ENCODE peak calls at places on chromosome 6, in five cellular contexts. One of them, this sample, is unnamed.

GRCh38 chr6:135642912-135643311 is 145.4 kb upstream of the AHI1 start:
- DNase-seq in sigmoid colon: no peak
- DNase-seq in transverse colon: no peak
- DNase-seq in fibroblast of lung: no peak
- DNase-seq in lower lobe of right lung: no peak
- DNase-seq in this sample: no peak

GRCh38 chr6:28606424-28607391 is 81.0 kb downstream of the GPX5 start:
- DNase-seq in transverse colon: no peak
- DNase-seq in lower lobe of right lung: no peak
- DNase-seq in sigmoid colon: no peak
- DNase-seq in fibroblast of lung: peak
- DNase-seq in this sample: no peak

GRCh38 chr6:48671506-48671905 is 560.5 kb upstream of the PTCHD4 start:
- DNase-seq in lower lobe of right lung: no peak
- DNase-seq in fibroblast of lung: peak
- DNase-seq in sigmoid colon: no peak
- DNase-seq in transverse colon: no peak
- DNase-seq in this sample: no peak

GRCh38 chr6:26215200-26216014 is 128.2 kb downstream of the HFE start:
- DNase-seq in lower lobe of right lung: no peak
- DNase-seq in fibroblast of lung: peak
- DNase-seq in sigmoid colon: no peak
- DNase-seq in transverse colon: no peak
- DNase-seq in this sample: no peak

GRCh38 chr6:21741221-21742109 is 147.9 kb downstream of the SOX4 start:
- DNase-seq in fibroblast of lung: peak
- DNase-seq in sigmoid colon: no peak
- DNase-seq in lower lobe of right lung: no peak
- DNase-seq in transverse colon: no peak
- DNase-seq in this sample: no peak

GRCh38 chr6:710601-711571 is 17.9 kb upstream of the EXOC2 start:
- DNase-seq in sigmoid colon: peak
- DNase-seq in transverse colon: peak
- DNase-seq in fibroblast of lung: peak
- DNase-seq in lower lobe of right lung: peak
- DNase-seq in this sample: peak

GRCh38 chr6:32835167-32835893 is 3.2 kb downstream of the TAP2 start:
- DNase-seq in lower lobe of right lung: no peak
- DNase-seq in fibroblast of lung: no peak
- DNase-seq in transverse colon: no peak
- DNase-seq in sigmoid colon: no peak
- DNase-seq in this sample: no peak

GRCh38 chr6:138410048-138410735 is 6.2 kb downstream of the HEBP2 start:
- DNase-seq in fibroblast of lung: peak
- DNase-seq in transverse colon: no peak
- DNase-seq in sigmoid colon: no peak
- DNase-seq in lower lobe of right lung: peak
- DNase-seq in this sample: no peak

GRCh38 chr6:2542858-2543218 is 207.9 kb downstream of the MYLK4 start:
- DNase-seq in fibroblast of lung: peak
- DNase-seq in sigmoid colon: no peak
- DNase-seq in transverse colon: peak
- DNase-seq in lower lobe of right lung: no peak
- DNase-seq in this sample: peak

GRCh38 chr6:40922281-40922680 is 116.7 kb downstream of the UNC5CL start:
- DNase-seq in transverse colon: no peak
- DNase-seq in lower lobe of right lung: no peak
- DNase-seq in fibroblast of lung: peak
- DNase-seq in sigmoid colon: no peak
- DNase-seq in this sample: no peak

GRCh38 chr6:151276112-151276745 is 36.5 kb downstream of the AKAP12 start:
- DNase-seq in fibroblast of lung: peak
- DNase-seq in lower lobe of right lung: no peak
- DNase-seq in sigmoid colon: peak
- DNase-seq in transverse colon: no peak
- DNase-seq in this sample: no peak

GRCh38 chr6:57173056-57173885 is 1.1 kb downstream of the BAG2 start:
- DNase-seq in sigmoid colon: no peak
- DNase-seq in transverse colon: peak
- DNase-seq in lower lobe of right lung: no peak
- DNase-seq in fibroblast of lung: peak
- DNase-seq in this sample: no peak

GRCh38 chr6:85405175-85405852 is 44.6 kb upstream of the NT5E start:
- DNase-seq in transverse colon: peak
- DNase-seq in lower lobe of right lung: no peak
- DNase-seq in sigmoid colon: no peak
- DNase-seq in fibroblast of lung: no peak
- DNase-seq in this sample: peak

GRCh38 chr6:150617496-150618460 is 18.1 kb downstream of the PLEKHG1 start:
- DNase-seq in lower lobe of right lung: no peak
- DNase-seq in transverse colon: no peak
- DNase-seq in fibroblast of lung: no peak
- DNase-seq in sigmoid colon: no peak
- DNase-seq in this sample: no peak

GRCh38 chr6:116229287-116229913 is 24.5 kb downstream of the TSPYL4 start:
- DNase-seq in lower lobe of right lung: no peak
- DNase-seq in sigmoid colon: peak
- DNase-seq in fibroblast of lung: peak
- DNase-seq in transverse colon: peak
- DNase-seq in this sample: peak

GRCh38 chr6:81561071-81561564 is 191.4 kb downstream of the TENT5A start:
- DNase-seq in sigmoid colon: no peak
- DNase-seq in fibroblast of lung: no peak
- DNase-seq in transverse colon: no peak
- DNase-seq in lower lobe of right lung: no peak
- DNase-seq in this sample: no peak

GRCh38 chr6:33719326-33719987 is 8.0 kb upstream of the UQCC2 start:
- DNase-seq in fibroblast of lung: no peak
- DNase-seq in transverse colon: no peak
- DNase-seq in sigmoid colon: no peak
- DNase-seq in lower lobe of right lung: peak
- DNase-seq in this sample: no peak

GRCh38 chr6:106098383-106099234 is 12.5 kb downstream of the PRDM1 start:
- DNase-seq in transverse colon: peak
- DNase-seq in sigmoid colon: no peak
- DNase-seq in fibroblast of lung: peak
- DNase-seq in lower lobe of right lung: peak
- DNase-seq in this sample: no peak

GRCh38 chr6:163688971-163689370 is 274.5 kb downstream of the QKI start:
- DNase-seq in transverse colon: no peak
- DNase-seq in sigmoid colon: no peak
- DNase-seq in fibroblast of lung: peak
- DNase-seq in lower lobe of right lung: no peak
- DNase-seq in this sample: no peak

GRCh38 chr6:14235653-14236356 is 118.2 kb downstream of the CD83 start:
- DNase-seq in fibroblast of lung: no peak
- DNase-seq in lower lobe of right lung: no peak
- DNase-seq in transverse colon: no peak
- DNase-seq in sigmoid colon: no peak
- DNase-seq in this sample: no peak
- TF ChIP-seq CTCF in fibroblast of lung: no peak
- TF ChIP-seq CTCF in lower lobe of right lung: no peak
- TF ChIP-seq CTCF in transverse colon: no peak
- TF ChIP-seq CTCF in sigmoid colon: no peak
- TF ChIP-seq CTCF in this sample: no peak

GRCh38 chr6:155495011-155495768 is 39.6 kb upstream of the NOX3 start:
- DNase-seq in lower lobe of right lung: no peak
- DNase-seq in sigmoid colon: peak
- DNase-seq in fibroblast of lung: peak
- DNase-seq in transverse colon: peak
- DNase-seq in this sample: no peak
- TF ChIP-seq CTCF in lower lobe of right lung: peak
- TF ChIP-seq CTCF in sigmoid colon: no peak
- TF ChIP-seq CTCF in fibroblast of lung: peak
- TF ChIP-seq CTCF in transverse colon: peak
- TF ChIP-seq CTCF in this sample: peak

GRCh38 chr6:143757346-143757832 is 79.6 kb downstream of the PHACTR2 start:
- DNase-seq in sigmoid colon: no peak
- DNase-seq in transverse colon: no peak
- DNase-seq in fibroblast of lung: no peak
- DNase-seq in lower lobe of right lung: no peak
- DNase-seq in this sample: no peak
- TF ChIP-seq CTCF in sigmoid colon: no peak
- TF ChIP-seq CTCF in transverse colon: no peak
- TF ChIP-seq CTCF in fibroblast of lung: no peak
- TF ChIP-seq CTCF in lower lobe of right lung: no peak
- TF ChIP-seq CTCF in this sample: no peak

DNA sequence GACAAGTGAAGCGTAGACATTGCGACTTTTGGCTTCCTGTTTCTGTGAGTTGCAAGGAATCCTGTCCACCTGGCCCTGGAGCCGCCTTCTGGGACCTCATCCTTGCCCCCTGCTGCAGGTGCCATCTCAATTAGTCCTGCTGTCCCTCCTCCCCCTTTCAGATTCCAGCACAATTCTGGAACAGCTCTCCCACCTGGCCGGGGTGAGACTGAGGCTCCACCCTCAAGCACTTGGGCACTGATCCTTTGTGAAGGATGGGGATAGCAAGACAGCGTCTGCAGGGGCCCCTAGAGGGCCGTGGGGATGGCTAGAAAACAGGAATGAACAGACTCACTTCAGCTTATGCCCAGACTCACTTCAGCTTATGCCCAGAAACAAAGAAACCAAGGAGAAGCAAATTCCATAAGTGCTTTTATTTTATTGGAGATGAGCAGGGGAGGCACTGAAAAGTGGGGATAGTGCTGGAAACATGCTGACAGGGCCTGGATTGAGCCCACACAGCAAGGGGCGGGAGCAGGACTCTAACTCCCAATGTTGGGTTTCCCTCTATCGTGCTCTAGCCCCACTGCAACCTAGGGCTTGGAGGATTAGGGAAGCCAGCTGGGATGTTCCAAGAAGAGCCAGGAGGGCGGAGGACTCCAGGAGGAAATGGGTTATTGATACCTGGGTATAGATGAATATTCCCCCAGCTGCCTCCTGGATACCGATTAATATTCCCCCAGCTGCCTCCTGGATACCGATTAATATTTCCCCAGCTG is 1.4 kb downstream of the C6orf15 start:
- DNase-seq in transverse colon: no peak
- DNase-seq in sigmoid colon: no peak
- DNase-seq in lower lobe of right lung: no peak
- DNase-seq in fibroblast of lung: no peak
- DNase-seq in this sample: no peak
- TF ChIP-seq CTCF in transverse colon: no peak
- TF ChIP-seq CTCF in sigmoid colon: no peak
- TF ChIP-seq CTCF in lower lobe of right lung: no peak
- TF ChIP-seq CTCF in fibroblast of lung: no peak
- TF ChIP-seq CTCF in this sample: no peak

GRCh38 chr6:68400396-68400795 is 234.7 kb upstream of the ADGRB3 start:
- DNase-seq in transverse colon: no peak
- DNase-seq in fibroblast of lung: no peak
- DNase-seq in sigmoid colon: no peak
- DNase-seq in lower lobe of right lung: no peak
- DNase-seq in this sample: no peak
- TF ChIP-seq CTCF in transverse colon: no peak
- TF ChIP-seq CTCF in fibroblast of lung: no peak
- TF ChIP-seq CTCF in sigmoid colon: no peak
- TF ChIP-seq CTCF in lower lobe of right lung: no peak
- TF ChIP-seq CTCF in this sample: no peak

GRCh38 chr6:99789767-99790166 is 183.1 kb downstream of the PRDM13 start:
- DNase-seq in transverse colon: no peak
- DNase-seq in lower lobe of right lung: no peak
- DNase-seq in sigmoid colon: no peak
- DNase-seq in fibroblast of lung: no peak
- DNase-seq in this sample: no peak

GRCh38 chr6:99790679-99791078 is 184.0 kb downstream of the PRDM13 start:
- DNase-seq in transverse colon: no peak
- DNase-seq in lower lobe of right lung: no peak
- DNase-seq in sigmoid colon: no peak
- DNase-seq in fibroblast of lung: no peak
- DNase-seq in this sample: no peak
- TF ChIP-seq CTCF in transverse colon: no peak
- TF ChIP-seq CTCF in lower lobe of right lung: no peak
- TF ChIP-seq CTCF in sigmoid colon: no peak
- TF ChIP-seq CTCF in fibroblast of lung: no peak
- TF ChIP-seq CTCF in this sample: no peak

DNA sequence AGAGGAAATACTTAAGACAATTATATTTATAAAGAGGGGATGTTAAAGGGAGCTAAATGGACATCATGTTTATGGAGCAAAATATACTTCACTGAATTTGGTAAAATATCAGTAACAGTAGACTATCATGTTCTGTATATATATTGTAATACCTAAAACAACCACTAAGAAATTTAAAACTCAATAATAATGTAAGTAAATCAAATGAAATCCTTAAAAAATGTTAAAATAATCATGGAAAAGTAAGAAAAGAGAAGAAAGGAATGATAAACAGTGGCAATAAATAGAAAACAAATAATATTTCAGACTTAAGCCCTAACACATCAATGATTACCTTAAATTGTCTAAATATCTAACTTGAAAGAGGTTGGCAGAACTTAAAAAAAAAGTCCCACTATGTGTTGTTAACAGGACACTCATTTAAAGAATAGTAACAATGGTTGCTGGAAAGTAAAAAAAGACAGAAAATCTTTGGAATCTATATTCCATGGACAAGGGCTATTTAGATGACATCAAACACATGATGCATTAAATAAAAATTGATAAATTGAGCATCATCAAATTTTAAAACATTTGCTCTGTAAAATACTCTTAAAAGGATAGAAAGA is 842.2 kb upstream of the MAP3K7 start:
- DNase-seq in transverse colon: no peak
- DNase-seq in sigmoid colon: no peak
- DNase-seq in fibroblast of lung: no peak
- DNase-seq in lower lobe of right lung: no peak
- DNase-seq in this sample: no peak
- TF ChIP-seq CTCF in transverse colon: peak
- TF ChIP-seq CTCF in sigmoid colon: no peak
- TF ChIP-seq CTCF in fibroblast of lung: no peak
- TF ChIP-seq CTCF in lower lobe of right lung: no peak
- TF ChIP-seq CTCF in this sample: no peak

GRCh38 chr6:74857157-74857556 is 348.7 kb downstream of the COL12A1 start:
- DNase-seq in fibroblast of lung: no peak
- DNase-seq in transverse colon: no peak
- DNase-seq in sigmoid colon: no peak
- DNase-seq in lower lobe of right lung: no peak
- DNase-seq in this sample: no peak
- TF ChIP-seq CTCF in fibroblast of lung: no peak
- TF ChIP-seq CTCF in transverse colon: no peak
- TF ChIP-seq CTCF in sigmoid colon: no peak
- TF ChIP-seq CTCF in lower lobe of right lung: no peak
- TF ChIP-seq CTCF in this sample: no peak